ENCODE peak calls at places on chromosome 2, in eight cellular contexts. N is DMS79 treated with DMSO at 0.1 percent for 48 hours; E is Caco-2; U is thoracic aorta; M is skeletal muscle cell; T is stimulated activated CD4-positive, alpha-beta T cell treated with anti-CD3 and anti-CD28 coated beads, Interleukin-4, amount 100 ng/mL, for 24 hours; R is HuH-7.5; G is T1000. D is an unnamed sample.

GRCh38 chr2:207093234-207093633 is 72.5 kb downstream of the KLF7 start:
- DNase-seq in N (no peak), E (no peak), U (no peak), M (no peak), T (no peak), R (no peak), G (no peak), D (no peak)

GRCh38 chr2:232375164-232375563 is 3.4 kb upstream of the ALPP start:
- DNase-seq in N (no peak), E (no peak), U (no peak), M (no peak), T (no peak), R (no peak), G (no peak), D (no peak)

GRCh38 chr2:86297382-86298147 is 39.9 kb downstream of the REEP1 start:
- DNase-seq in N (no peak), E (no peak), U (no peak), M (no peak), T (no peak), R (no peak), G (no peak), D (no peak)

GRCh38 chr2:210224660-210225460 is at the start of gene ACADL:
- DNase-seq in N (peak), E (peak), U (no peak), M (no peak), T (no peak), R (peak), G (peak), D (no peak)

GRCh38 chr2:8285081-8285480 is 396.8 kb upstream of the ID2 start:
- DNase-seq in N (no peak), E (peak), U (no peak), M (no peak), T (no peak), R (no peak), G (no peak), D (no peak)

GRCh38 chr2:223855426-223855825 is 18.0 kb upstream of the AP1S3 start:
- DNase-seq in N (no peak), E (peak), U (no peak), M (no peak), T (no peak), R (no peak), G (no peak), D (no peak)

GRCh38 chr2:25664531-25665307 is 8.7 kb downstream of the DTNB start:
- DNase-seq in N (no peak), E (peak), U (no peak), M (no peak), T (peak), R (peak), G (no peak), D (no peak)

GRCh38 chr2:112154246-112155110 is 16.3 kb downstream of the FBLN7 start:
- DNase-seq in N (no peak), E (no peak), U (no peak), M (no peak), T (no peak), R (no peak), G (no peak), D (no peak)

GRCh38 chr2:51697095-51697494 is 665.2 kb upstream of the NRXN1 start:
- DNase-seq in N (no peak), E (no peak), U (no peak), M (no peak), T (no peak), R (no peak), G (no peak), D (no peak)

GRCh38 chr2:21041462-21041861 is 2.4 kb downstream of the APOB start:
- DNase-seq in N (no peak), E (no peak), U (no peak), M (no peak), T (no peak), R (no peak), G (no peak), D (no peak)

GRCh38 chr2:237440819-237441281 is 26.9 kb upstream of the COL6A3 start:
- DNase-seq in N (no peak), E (no peak), U (no peak), M (no peak), T (peak), R (no peak), G (no peak), D (no peak)

GRCh38 chr2:170165129-170165528 is 12.8 kb upstream of the MYO3B start:
- DNase-seq in N (no peak), E (no peak), U (no peak), M (no peak), T (no peak), R (no peak), G (no peak), D (no peak)

D was measured in SIG-M5.